ENCODE peak calls at places on chromosomes 1 and 21, in five cellular contexts. H, K, U, E and T are unnamed samples.

GRCh38 chr21:44496900-44497550 is 41.7 kb downstream of the LRRC3 start:
- DNase-seq in K (no peak), E (no peak), H (no peak), U (no peak), T (no peak)

GRCh38 chr1:206573772-206574161 is 38.5 kb downstream of the EIF2D start:
- DNase-seq in U (no peak), E (no peak), H (no peak), K (no peak), T (no peak)

GRCh38 chr1:222754386-222755139 is 17.6 kb downstream of the FAM177B start:
- DNase-seq in E (peak), K (no peak), H (peak), U (no peak), T (no peak)

GRCh38 chr1:53620620-53620957 is 118.4 kb downstream of the GLIS1 start:
- DNase-seq in H (no peak), U (no peak), E (no peak), K (no peak), T (peak)

GRCh38 chr1:101293461-101294045 is 56.7 kb downstream of the S1PR1 start:
- DNase-seq in U (no peak), K (no peak), H (no peak), E (no peak), T (no peak)

GRCh38 chr1:63746129-63746864 is 27.5 kb upstream of the ROR1 start:
- DNase-seq in H (no peak), K (no peak), U (no peak), E (no peak), T (no peak)

GRCh38 chr1:168488153-168488552 is 55.6 kb downstream of the XCL2 start:
- DNase-seq in U (no peak), H (no peak), K (no peak), E (peak), T (no peak)

GRCh38 chr1:205041998-205042910 is 758 bp upstream of the CNTN2 start:
- DNase-seq in E (no peak), U (no peak), K (peak), H (no peak), T (no peak)

GRCh38 chr1:109112056-109112651 is 1.8 kb upstream of the ELAPOR1 start:
- DNase-seq in U (no peak), H (no peak), K (no peak), E (no peak), T (no peak)

GRCh38 chr1:237556911-237557310 is 333.8 kb downstream of the ZP4 start:
- DNase-seq in K (no peak), H (no peak), U (no peak), E (no peak), T (no peak)

GRCh38 chr1:151324390-151324930 is 2.8 kb downstream of the PI4KB start:
- DNase-seq in H (no peak), E (no peak), K (no peak), U (no peak), T (no peak)

GRCh38 chr1:218025454-218025853 is 259.6 kb upstream of the RRP15 start:
- DNase-seq in H (no peak), K (no peak), E (no peak), U (no peak), T (no peak)

GRCh38 chr1:167456926-167457325 is 61.4 kb downstream of the CD247 start:
- DNase-seq in E (no peak), U (no peak), K (no peak), H (no peak), T (no peak)

GRCh38 chr1:198156111-198156744 is 570 bp upstream of the NEK7 start:
- DNase-seq in H (no peak), E (peak), K (no peak), U (no peak), T (no peak)

GRCh38 chr1:47511825-47512224 is 74.0 kb downstream of the FOXD2 start:
- DNase-seq in H (no peak), U (no peak), K (no peak), E (no peak), T (no peak)

GRCh38 chr1:61898658-61899057 is 156.4 kb downstream of the PATJ start:
- DNase-seq in E (no peak), K (no peak), H (no peak), U (no peak), T (no peak)

GRCh38 chr1:203206116-203206687 is 19.7 kb upstream of the CHI3L1 start:
- DNase-seq in H (no peak), E (no peak), U (no peak), K (no peak), T (no peak)

GRCh38 chr1:10694274-10694632 is 102.2 kb downstream of the CASZ1 start:
- DNase-seq in U (no peak), K (no peak), E (no peak), H (no peak), T (no peak)

GRCh38 chr1:154342836-154343472 is 17.6 kb downstream of the ATP8B2 start:
- DNase-seq in U (no peak), K (peak), E (no peak), H (no peak), T (no peak)

GRCh38 chr1:11413907-11414495 is 65.0 kb upstream of the DISP3 start:
- DNase-seq in K (no peak), H (no peak), U (no peak), E (no peak), T (no peak)

GRCh38 chr21:36791695-36792451 is 93.0 kb downstream of the SIM2 start:
- DNase-seq in K (no peak), U (no peak), H (no peak), E (peak), T (no peak)

GRCh38 chr1:230104395-230105244 is 37.6 kb downstream of the GALNT2 start:
- DNase-seq in K (peak), H (peak), E (peak), U (peak), T (peak)

GRCh38 chr1:64263335-64263734 is 59.9 kb downstream of the UBE2U start:
- DNase-seq in K (no peak), E (no peak), H (no peak), U (no peak), T (no peak)

GRCh38 chr1:56547977-56548376 is 31.4 kb downstream of the PLPP3 start:
- DNase-seq in H (no peak), U (no peak), E (no peak), K (no peak), T (no peak)

GRCh38 chr1:181469829-181470228 is 13.5 kb upstream of the CACNA1E start:
- DNase-seq in H (no peak), K (no peak), E (no peak), U (no peak), T (no peak)

GRCh38 chr1:105017587-105017986 is 1267.9 kb downstream of the AMY1C start:
- DNase-seq in E (no peak), U (no peak), H (no peak), K (no peak), T (no peak)

GRCh38 chr1:112995890-112996289 is 39.9 kb upstream of the SLC16A1 start:
- DNase-seq in H (no peak), E (no peak), U (no peak), K (no peak), T (no peak)

GRCh38 chr21:31176080-31176551 is 137.8 kb upstream of the KRTAP19-8 start:
- DNase-seq in U (no peak), H (no peak), E (no peak), K (no peak), T (no peak)

GRCh38 chr1:53860967-53861411 is 22.9 kb upstream of the NDC1 start:
- DNase-seq in K (no peak), U (no peak), H (no peak), E (no peak), T (no peak)

GRCh38 chr1:155759966-155760630 is 71.2 kb downstream of the DAP3 start:
- DNase-seq in E (no peak), H (no peak), K (no peak), U (no peak), T (no peak)

GRCh38 chr1:203361843-203362524 is 11.1 kb upstream of the FMOD start:
- DNase-seq in U (no peak), K (no peak), H (no peak), E (no peak), T (peak)

GRCh38 chr1:217889401-217889800 is 258.3 kb downstream of the SPATA17 start:
- DNase-seq in U (no peak), E (no peak), K (no peak), H (no peak), T (no peak)

GRCh38 chr1:18299441-18300338 is 181.0 kb upstream of the KLHDC7A start:
- DNase-seq in E (no peak), H (no peak), K (no peak), U (no peak), T (no peak)

GRCh38 chr1:172977296-172978027 is 73.3 kb downstream of the TNFSF18 start:
- DNase-seq in E (no peak), U (no peak), K (no peak), H (no peak), T (no peak)

GRCh38 chr1:24801169-24801568 is 55.9 kb downstream of the CLIC4 start:
- DNase-seq in U (no peak), H (no peak), E (no peak), K (no peak), T (no peak)

GRCh38 chr1:178126790-178127189 is 32.9 kb downstream of the RASAL2 start:
- DNase-seq in U (no peak), H (no peak), K (no peak), E (no peak), T (no peak)

GRCh38 chr21:16395285-16395684 is 665.5 kb downstream of the USP25 start:
- DNase-seq in H (no peak), U (no peak), E (no peak), K (no peak), T (no peak)

GRCh38 chr1:30684881-30685795 is 38.2 kb downstream of the MATN1 start:
- DNase-seq in K (peak), U (no peak), H (no peak), E (no peak), T (no peak)

GRCh38 chr1:18693256-18694098 is 62.8 kb downstream of the PAX7 start:
- DNase-seq in K (no peak), E (no peak), U (no peak), H (no peak), T (no peak)

DNA sequence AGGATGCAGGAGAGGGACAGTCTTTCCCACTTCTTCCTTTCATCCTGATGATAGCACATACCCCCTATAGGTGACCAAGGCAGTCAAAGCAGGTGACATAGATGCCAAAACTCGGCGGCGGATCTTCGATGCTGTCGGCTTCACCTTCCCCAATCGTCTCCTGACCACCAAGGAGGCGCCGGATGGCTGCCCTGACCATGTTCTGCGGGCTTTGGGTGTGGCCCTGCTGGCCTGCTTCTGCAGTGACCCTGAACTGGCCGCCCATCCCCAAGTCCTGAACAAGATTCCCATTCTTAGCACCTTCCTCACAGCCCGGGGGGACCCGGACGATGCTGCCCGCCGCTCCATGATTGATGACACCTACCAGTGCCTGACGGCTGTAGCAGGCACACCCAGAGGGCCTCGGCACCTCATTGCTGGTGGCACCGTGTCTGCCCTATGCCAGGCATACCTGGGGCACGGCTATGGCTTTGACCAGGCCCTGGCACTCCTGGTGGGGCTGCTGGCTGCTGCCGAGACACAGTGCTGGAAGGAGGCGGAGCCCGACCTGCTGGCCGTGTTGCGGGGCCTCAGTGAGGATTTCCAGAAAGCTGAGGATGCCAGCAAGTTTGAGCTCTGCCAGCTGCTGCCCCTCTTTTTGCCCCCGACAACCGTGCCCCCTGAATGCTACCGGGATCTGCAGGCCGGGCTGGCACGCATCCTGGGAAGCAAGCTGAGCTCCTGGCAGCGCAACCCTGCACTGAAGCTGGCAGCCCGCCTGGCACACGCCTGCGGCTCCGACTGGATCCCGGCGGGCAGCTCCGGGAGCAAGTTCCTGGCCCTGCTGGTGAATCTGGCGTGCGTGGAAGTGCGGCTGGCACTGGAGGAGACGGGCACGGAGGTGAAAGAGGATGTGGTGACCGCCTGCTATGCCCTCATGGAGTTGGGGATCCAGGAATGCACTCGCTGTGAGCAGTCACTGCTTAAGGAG is 2.9 kb downstream of the NCDN start:
- DNase-seq in H (no peak), E (no peak), U (no peak), K (peak), T (no peak)
- H3K4me3 ChIP-seq in H (peak), E (no peak), U (no peak), K (no peak), T (peak)

DNA sequence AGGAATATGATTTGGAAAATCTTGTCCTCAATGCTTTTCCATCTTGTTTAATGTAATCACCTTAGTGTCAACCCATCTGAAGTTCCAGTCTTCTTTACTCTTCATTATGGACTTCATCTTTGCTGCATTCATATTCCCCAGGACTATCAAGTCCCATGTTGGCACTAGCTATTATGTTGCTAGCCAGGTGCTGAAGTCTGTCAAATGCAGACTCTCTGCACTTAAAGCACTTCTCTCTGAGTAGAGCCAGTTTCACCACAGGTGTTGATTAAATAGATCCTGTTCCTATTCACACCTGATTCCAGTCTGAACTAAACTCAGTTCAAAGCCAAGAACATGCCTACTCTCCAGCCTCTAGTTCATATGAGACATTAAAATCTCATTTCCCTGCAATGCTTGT is 75.0 kb upstream of the PKN2 start:
- DNase-seq in U (no peak), H (no peak), E (no peak), K (no peak), T (no peak)
- H3K27ac ChIP-seq in U (no peak), H (no peak), E (no peak), K (no peak), T (no peak)

GRCh38 chr1:85230305-85230977 is 29.0 kb downstream of the C1orf52 start:
- DNase-seq in K (no peak), E (no peak), H (no peak), U (no peak), T (no peak)
- TF ChIP-seq CTCF in K (no peak), E (peak), H (no peak), U (no peak), T (no peak)

GRCh38 chr1:150162862-150163706 is 13.4 kb downstream of the PLEKHO1 start:
- DNase-seq in H (peak), E (peak), K (peak), U (peak), T (peak)
- H3K4me3 ChIP-seq in H (peak), E (peak), K (peak), U (peak), T (peak)

GRCh38 chr1:27427836-27428315 is 35.5 kb downstream of the GPR3 start:
- DNase-seq in K (no peak), E (no peak), H (no peak), U (no peak), T (no peak)
- H3K27ac ChIP-seq in K (peak), E (peak), H (peak), U (peak), T (peak)

GRCh38 chr1:170010443-170010842 is 64.1 kb downstream of the KIFAP3 start:
- DNase-seq in U (no peak), H (no peak), K (no peak), E (no peak), T (no peak)
- TF ChIP-seq CTCF in U (peak), H (peak), K (no peak), E (peak), T (no peak)